ENCODE peak calls at places on chromosomes 3 and 15, in eight cellular contexts. U is HCT116, H is stomach, Z is endothelial cell of umbilical vein, C is sigmoid colon, D is vagina, T is GM12878, V is upper lobe of left lung. G is an unnamed sample.

GRCh38 chr15:50353251-50353998 is 1.6 kb downstream of the GABPB1 start:
- DNase-seq in H (no peak), Z (peak; percentile 78), V (no peak), C (no peak), T (no peak), U (no peak), D (no peak), G (no peak)

GRCh38 chr3:3342141-3342540 is 162.7 kb upstream of the CRBN start:
- DNase-seq in C (no peak), T (no peak), H (no peak), Z (no peak), U (no peak), V (no peak), D (no peak), G (no peak)

GRCh38 chr3:140816372-140816771 is 125.3 kb upstream of the SLC25A36 start:
- DNase-seq in Z (no peak), U (no peak), V (no peak), C (no peak), H (no peak), T (peak; percentile 32), D (no peak), G (no peak)

GRCh38 chr15:32956006-32956405 is 238.2 kb downstream of the GREM1 start:
- DNase-seq in C (no peak), D (no peak), H (no peak), U (peak; percentile 33), T (no peak), V (no peak), Z (peak; percentile 51), G (no peak)

GRCh38 chr15:57345584-57345983 is 30.7 kb upstream of the CGNL1 start:
- DNase-seq in U (no peak), C (no peak), D (no peak), H (no peak), V (no peak), T (no peak), Z (peak; percentile 36), G (no peak)

GRCh38 chr15:61659571-61660190 is 400.6 kb downstream of the VPS13C start:
- DNase-seq in U (no peak), Z (no peak), T (no peak), C (no peak), V (no peak), H (no peak), D (no peak), G (no peak)

GRCh38 chr3:51819709-51820406 is 40.8 kb upstream of the IQCF6 start:
- DNase-seq in V (no peak), H (no peak), C (no peak), U (peak; percentile 15), T (no peak), Z (no peak), D (no peak), G (no peak)

GRCh38 chr3:152056481-152056880 is 183.0 kb downstream of the SUCNR1 start:
- DNase-seq in Z (no peak), V (no peak), T (no peak), U (no peak), D (no peak), C (no peak), H (no peak), G (no peak)

GRCh38 chr3:169203631-169204550 is 459.6 kb downstream of the MECOM start:
- DNase-seq in V (no peak), U (no peak), Z (peak; percentile 52), H (no peak), C (no peak), D (no peak), T (no peak), G (no peak)

GRCh38 chr15:71103102-71103676 is 12.1 kb upstream of the THSD4 start:
- DNase-seq in Z (peak; percentile 38), U (peak; percentile 50), D (peak; percentile 71), C (peak; percentile 4), T (peak; percentile 26), V (no peak), H (peak; percentile 62), G (no peak)

GRCh38 chr15:34056921-34057320 is 17.9 kb upstream of the AVEN start:
- DNase-seq in U (no peak), D (no peak), H (no peak), T (no peak), V (no peak), C (no peak), Z (no peak), G (no peak)

GRCh38 chr3:113556556-113557335 is 24.4 kb downstream of the SIDT1 start:
- DNase-seq in U (no peak), T (no peak), V (no peak), Z (no peak), H (no peak), C (no peak), D (no peak), G (no peak)

GRCh38 chr3:73933585-73933984 is 308.8 kb upstream of the PDZRN3 start:
- DNase-seq in V (no peak), D (no peak), H (no peak), Z (no peak), U (no peak), C (no peak), T (no peak), G (no peak)

GRCh38 chr3:184505053-184505452 is 56.5 kb upstream of the EPHB3 start:
- DNase-seq in U (no peak), C (no peak), D (no peak), H (no peak), Z (no peak), T (no peak), V (no peak), G (no peak)

GRCh38 chr3:126288314-126288713 is 68.9 kb downstream of the KLF15 start:
- DNase-seq in Z (no peak), U (no peak), H (peak; percentile 73), V (no peak), T (no peak), C (peak; percentile 77), D (peak; percentile 82), G (no peak)

GRCh38 chr15:55256281-55257013 is 33.2 kb downstream of the RAB27A start:
- DNase-seq in Z (no peak), H (no peak), T (no peak), U (no peak), C (no peak), V (no peak), D (no peak), G (no peak)

GRCh38 chr3:160331127-160331937 is 67.7 kb downstream of the IFT80 start:
- DNase-seq in T (no peak), D (no peak), V (no peak), H (no peak), C (no peak), Z (peak; percentile 69), U (peak; percentile 29), G (no peak)

GRCh38 chr3:53089511-53089910 is 40.7 kb downstream of the RFT1 start:
- DNase-seq in V (no peak), Z (no peak), D (no peak), U (no peak), C (no peak), T (no peak), H (no peak), G (peak; percentile 47)

GRCh38 chr3:52146811-52147210 is 7.4 kb downstream of the POC1A start:
- DNase-seq in D (peak; percentile 80), V (no peak), T (no peak), Z (no peak), C (no peak), U (no peak), H (no peak), G (peak; percentile 55)

GRCh38 chr3:42263354-42264346 is 2.3 kb downstream of the CCK start:
- DNase-seq in C (no peak), U (peak; percentile 18), D (no peak), Z (no peak), T (no peak), H (no peak), V (no peak), G (peak; percentile 68)

GRCh38 chr3:42266085-42266484 is at the start of gene CCK:
- DNase-seq in D (no peak), H (no peak), T (no peak), U (no peak), V (no peak), Z (no peak), C (no peak), G (no peak)

GRCh38 chr3:42265059-42265991 is 660 bp downstream of the CCK start:
- DNase-seq in T (no peak), V (no peak), C (no peak), H (no peak), Z (no peak), D (no peak), U (no peak), G (no peak)

GRCh38 chr3:42264399-42265058 is 1.5 kb downstream of the CCK start:
- DNase-seq in V (peak; percentile 34), C (peak; percentile 80), U (no peak), D (no peak), H (peak; percentile 65), Z (no peak), T (no peak), G (no peak)

DNA sequence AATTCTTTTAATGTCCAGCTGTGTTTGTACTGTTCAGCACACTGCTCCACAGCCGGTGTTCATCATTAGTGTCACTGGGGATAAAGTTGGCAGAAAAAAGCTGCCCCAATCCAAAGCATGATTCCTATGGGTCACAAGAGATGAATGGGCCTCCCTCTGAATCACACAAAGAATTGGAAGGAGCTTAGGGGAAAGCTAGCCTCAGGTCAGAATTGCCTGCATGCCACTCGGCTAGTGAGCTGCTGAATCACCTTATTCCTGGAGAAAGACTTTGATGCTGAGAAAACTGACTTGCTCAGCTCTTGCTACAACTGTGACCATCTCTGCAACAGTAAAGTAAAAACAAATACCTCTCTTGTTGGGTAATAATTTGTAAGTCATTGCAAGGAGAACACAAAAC is 3.5 kb downstream of the CCK start:
- DNase-seq in H (no peak), V (no peak), D (no peak), U (peak; percentile 13), Z (no peak), T (no peak), C (no peak), G (no peak)
- TF ChIP-seq POLR2A in H (no peak), V (no peak), D (no peak), U (no peak), Z (no peak), T (no peak), C (no peak), G (no peak)

DNA sequence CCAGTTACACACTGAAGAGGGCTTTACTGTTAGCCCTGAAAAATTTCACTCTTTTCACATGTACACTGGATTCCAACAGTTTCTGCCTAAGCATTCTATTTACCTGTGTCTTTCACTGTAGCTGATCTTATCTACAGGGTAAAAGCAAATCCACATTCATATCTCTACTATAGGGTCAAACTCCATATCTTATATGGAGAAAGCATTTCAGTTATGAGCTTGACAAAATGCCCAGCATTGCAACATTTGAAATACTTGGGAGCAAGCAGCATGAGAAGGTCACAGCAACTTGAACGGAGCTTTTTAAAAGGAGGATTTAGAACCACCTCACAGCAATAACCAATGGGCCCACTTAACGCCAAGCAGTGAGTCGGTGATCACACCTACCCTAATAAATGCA is 328.9 kb downstream of the FOXP1 start:
- DNase-seq in U (no peak), D (no peak), C (no peak), T (no peak), V (peak; percentile 56), H (no peak), Z (no peak), G (no peak)
- TF ChIP-seq POLR2AphosphoS5 in U (no peak), D (no peak), C (no peak), T (no peak), V (no peak), H (no peak), Z (no peak), G (no peak)

GRCh38 chr15:48463366-48463880 is 132.2 kb downstream of the DUT start:
- DNase-seq in U (no peak), T (no peak), D (no peak), Z (no peak), C (no peak), V (no peak), H (no peak), G (no peak)
- H3K36me3 ChIP-seq in U (no peaks in the 10 kb centered on the region), T (no peaks in the 10 kb centered on the region), D (peaks cover 61% of the 10 kb centered on the region), Z (peaks cover 32% of the 10 kb centered on the region), C (no peaks in the 10 kb centered on the region), V (no peaks in the 10 kb centered on the region), H (peaks cover 65% of the 10 kb centered on the region), G (no peaks in the 10 kb centered on the region)

GRCh38 chr3:15427182-15427880 is at the start of the genes EAF1 and METTL6:
- DNase-seq in H (peak; percentile 85), T (peak; percentile 38), Z (peak; percentile 72), V (peak; percentile 89), C (peak; percentile 86), U (peak; percentile 58), D (no peak), G (peak; percentile 95)
- TF ChIP-seq POLR2A in H (no peak), T (peak; percentile 85), Z (peak; percentile 66), V (peak; percentile 27), C (no peak), U (peak; percentile 55), D (no peak), G (no peak)